ENCODE peak calls at places on chromosomes 4 and X, in ten cellular contexts. P is AG10803; M is GM06990; E is CD8-positive, alpha-beta T cell; Y is tibial nerve; R is endodermal cell; G is Peyer's patch; V is cardiac fibroblast; W is MM.1S; F is A549. J is an unnamed sample.

GRCh38 chr4:109562457-109563237 is 2.6 kb downstream of the MCUB start:
- DNase-seq in M (no peak), V (no peak), R (no peak), W (no peak), P (no peak), F (no peak), G (no peak), E (no peak), Y (no peak), J (no peak)

GRCh38 chr4:76601791-76602190 is 166.8 kb downstream of the SHROOM3 start:
- DNase-seq in P (peak; percentile 89), R (no peak), G (no peak), Y (no peak), M (no peak), V (peak; percentile 83), E (no peak), W (peak; percentile 44), F (no peak), J (no peak)

GRCh38 chr4:123356914-123357313 is 39.7 kb upstream of the SPRY1 start:
- DNase-seq in W (no peak), V (no peak), R (no peak), P (no peak), F (no peak), E (no peak), G (no peak), M (no peak), Y (no peak), J (no peak)

GRCh38 chr4:81802308-81802846 is 330.7 kb upstream of the RASGEF1B start:
- DNase-seq in W (no peak), E (no peak), Y (no peak), V (no peak), F (no peak), M (no peak), G (no peak), P (no peak), R (no peak), J (no peak)

GRCh38 chrX:115023139-115023538 is 5.7 kb upstream of the IL13RA2 start:
- DNase-seq in R (no peak), E (no peak), G (peak; percentile 46), W (no peak), P (peak; percentile 69), M (no peak), Y (no peak), V (peak; percentile 70), F (no peak), J (no peak)

GRCh38 chrX:7059214-7059838 is 88.2 kb upstream of the STS start:
- DNase-seq in G (no peak), E (no peak), M (peak; percentile 80), P (no peak), V (no peak), W (peak; percentile 90), R (no peak), F (no peak), Y (no peak), J (peak; percentile 81)

GRCh38 chr4:186749611-186750281 is 26.1 kb upstream of the FAT1 start:
- DNase-seq in P (no peak), F (no peak), G (no peak), W (no peak), Y (no peak), R (no peak), M (no peak), V (no peak), E (no peak), J (no peak)

GRCh38 chrX:23901065-23901464 is 6.7 kb downstream of the APOO start:
- DNase-seq in M (no peak), E (no peak), F (peak; percentile 68), P (peak; percentile 63), W (no peak), V (peak; percentile 79), R (no peak), G (no peak), Y (no peak), J (no peak)

GRCh38 chr4:23966720-23967119 is 76.9 kb upstream of the PPARGC1A start:
- DNase-seq in Y (no peak), G (no peak), P (no peak), W (no peak), V (peak; percentile 25), R (peak; percentile 68), E (no peak), M (no peak), F (no peak), J (no peak)

DNA sequence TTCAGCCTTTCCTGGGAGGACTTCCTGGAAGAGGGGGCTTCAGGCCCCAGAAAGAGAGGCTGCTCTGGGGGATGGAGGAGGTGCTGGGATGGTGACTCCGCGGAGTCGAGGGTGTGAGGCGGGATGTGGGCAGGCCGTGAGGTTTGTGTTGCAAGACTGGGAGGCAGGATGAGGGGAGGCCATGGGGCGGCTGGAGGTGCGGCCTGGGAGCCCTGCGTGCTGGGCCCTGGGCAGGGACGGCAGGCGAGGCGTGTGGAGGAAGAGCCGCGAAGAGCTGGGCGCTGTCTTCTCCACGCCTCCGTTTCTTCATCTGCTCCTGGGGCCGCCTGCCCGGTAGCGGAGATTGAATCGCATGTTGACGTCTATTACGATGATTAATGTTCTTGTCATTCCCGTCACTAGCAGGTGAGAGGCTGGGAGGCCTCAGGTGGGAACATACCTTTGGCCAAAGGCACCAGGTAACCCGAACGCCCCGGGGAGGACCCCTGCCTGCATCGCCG is 854 bp upstream of the FGFRL1 start:
- DNase-seq in V (peak; percentile 90), P (peak; percentile 93), R (peak; percentile 81), Y (peak; percentile 67), E (peak; percentile 62), F (no peak), M (peak; percentile 61), W (no peak), G (peak; percentile 89), J (no peak)
- H3K4me3 ChIP-seq in V (peak overlapping the region; percentile 19), P (peak overlapping the region; percentile 63), R (no peak overlapping the region), Y (peak overlapping the region; percentile 59), E (peak overlapping the region; percentile 86), F (peak overlapping the region; percentile 73), M (no peak overlapping the region), W (no peak overlapping the region), G (peak overlapping the region; percentile 62), J (no peak overlapping the region)

DNA sequence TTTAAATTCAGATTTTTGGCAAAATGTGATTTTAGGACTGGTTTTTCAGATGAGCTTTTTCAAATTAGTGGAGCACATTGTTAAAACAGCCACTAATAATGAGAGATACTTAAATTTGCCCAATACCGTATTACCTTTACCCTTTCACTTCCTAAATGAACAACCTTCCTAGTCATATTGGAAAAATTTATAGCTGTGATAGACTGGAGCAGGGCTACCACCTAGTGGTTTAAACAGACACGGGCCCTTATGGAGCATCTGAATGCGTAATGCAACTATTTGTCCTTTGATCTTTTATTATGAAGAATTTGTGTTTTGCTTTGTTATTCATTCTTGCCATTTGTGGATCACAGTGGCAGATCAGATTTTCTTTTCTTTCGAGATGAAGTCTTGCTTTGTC is 72.7 kb downstream of the KDM6A start:
- DNase-seq in V (no peak), F (no peak), Y (no peak), W (no peak), R (no peak), G (no peak), P (no peak), M (no peak), E (no peak), J (no peak)
- TF ChIP-seq CTCF in V (peak; percentile 29), F (no peak), Y (no peak), W (peak; percentile 19), R (peak; percentile 58), G (no peak), P (no peak), M (peak; percentile 13), E (no peak), J (peak; percentile 7)

DNA sequence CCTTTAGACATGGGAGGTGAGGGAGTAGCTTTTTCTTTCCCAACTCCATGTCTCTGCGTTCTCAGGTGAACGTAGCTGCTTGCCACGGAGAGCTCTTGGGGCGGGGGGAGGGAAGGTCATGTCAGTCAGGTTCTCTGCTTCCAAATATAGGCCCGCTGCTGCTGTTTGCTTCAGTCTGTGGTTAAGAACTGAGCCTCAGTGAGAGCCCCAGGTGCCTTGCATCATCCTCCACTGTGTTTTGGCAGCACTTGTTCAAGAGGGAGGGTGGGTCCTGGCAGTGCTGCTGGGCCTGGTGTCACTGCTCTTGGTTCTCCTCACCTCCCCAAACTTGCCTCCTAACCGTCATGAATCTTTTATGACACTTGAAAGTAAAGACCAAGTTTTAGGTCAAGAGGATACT is 46.6 kb downstream of the HADH start:
- DNase-seq in E (peak; percentile 75), V (no peak), M (peak; percentile 48), G (peak; percentile 59), R (no peak), P (no peak), W (peak; percentile 98), Y (no peak), F (no peak), J (peak; percentile 53)
- H3K4me3 ChIP-seq in E (peak overlapping the region; percentile 29), V (no peak overlapping the region), M (no peak overlapping the region), G (no peak overlapping the region), R (no peak overlapping the region), P (no peak overlapping the region), W (peak overlapping the region; percentile 29), Y (no peak overlapping the region), F (no peak overlapping the region), J (no peak overlapping the region)

DNA sequence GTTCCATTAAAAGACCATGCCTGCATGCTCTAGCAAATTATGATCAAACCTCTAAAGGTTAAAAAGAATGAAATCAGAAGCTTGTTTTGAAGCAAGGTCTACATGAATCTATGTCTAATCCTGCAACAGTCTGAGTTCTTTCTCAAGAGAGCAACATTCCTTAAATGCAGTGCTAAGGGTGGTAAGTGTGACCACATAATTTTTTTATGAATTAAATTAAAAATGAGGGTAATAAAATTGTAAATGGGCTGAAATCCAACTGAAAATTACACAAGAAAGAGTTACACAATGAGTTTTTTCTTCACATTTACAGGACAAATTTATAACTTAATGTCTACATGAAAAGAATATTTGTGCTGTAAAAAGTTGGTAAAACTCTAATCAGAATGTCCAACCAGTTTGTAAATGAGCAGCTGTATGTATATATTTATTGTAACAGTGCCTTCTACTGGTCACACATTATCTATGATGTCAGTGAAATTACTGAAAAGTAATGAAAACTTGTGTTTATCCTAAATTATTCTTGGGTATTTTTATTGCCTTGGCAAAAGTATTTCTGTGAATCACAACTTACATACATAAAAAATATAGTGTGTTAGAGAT is 336.3 kb upstream of the PITX2 start:
- DNase-seq in Y (no peak), W (no peak), R (no peak), P (peak; percentile 62), G (no peak), V (peak; percentile 27), E (no peak), F (no peak), M (no peak), J (no peak)
- TF ChIP-seq CTCF in Y (no peak), W (peak; percentile 42), R (peak; percentile 54), P (peak; percentile 50), G (no peak), V (peak; percentile 16), E (no peak), F (peak; percentile 34), M (peak; percentile 11), J (no peak)

GRCh38 chr4:8858188-8858924 is 13.3 kb downstream of the HMX1 start:
- DNase-seq in R (peak; percentile 75), Y (no peak), E (no peak), M (no peak), V (no peak), P (no peak), F (no peak), W (no peak), G (no peak), J (no peak)
- H3K4me3 ChIP-seq in R (no peak overlapping the region), Y (no peak overlapping the region), E (no peak overlapping the region), M (no peak overlapping the region), V (no peak overlapping the region), P (no peak overlapping the region), F (peak overlapping the region; percentile 23), W (no peak overlapping the region), G (no peak overlapping the region), J (no peak overlapping the region)

GRCh38 chr4:185304944-185305690 is 90.6 kb downstream of the LRP2BP start:
- DNase-seq in R (peak; percentile 86), E (peak; percentile 6), V (peak; percentile 39), P (no peak), G (peak; percentile 51), W (peak; percentile 91), Y (no peak), M (peak; percentile 68), F (no peak), J (peak; percentile 71)
- TF ChIP-seq CTCF in R (peak; percentile 80), E (peak; percentile 42), V (peak; percentile 61), P (peak; percentile 42), G (no peak), W (peak; percentile 84), Y (peak; percentile 7), M (peak; percentile 87), F (peak; percentile 14), J (peak; percentile 85)

J was measured in GM12864.